ENCODE peak calls at places on chromosomes 7 and 10, in eight cellular contexts. One of them, this sample, is unnamed.

GRCh38 chr10:129999140-129999539 is 35.1 kb upstream of the EBF3 start:
- DNase-seq in endothelial cell of umbilical vein: no peak
- DNase-seq in ovary: no peak
- DNase-seq in transverse colon: no peak
- DNase-seq in lower leg skin: no peak
- DNase-seq in IMR-90: no peak
- DNase-seq in erythroblast: no peak
- DNase-seq in uterus: no peak
- DNase-seq in this sample: no peak

GRCh38 chr10:89699581-89700064 is 1.8 kb upstream of the KIF20B start:
- DNase-seq in IMR-90: no peak
- DNase-seq in ovary: no peak
- DNase-seq in transverse colon: no peak
- DNase-seq in endothelial cell of umbilical vein: no peak
- DNase-seq in erythroblast: no peak
- DNase-seq in lower leg skin: no peak
- DNase-seq in uterus: no peak
- DNase-seq in this sample: no peak

GRCh38 chr10:86287422-86287793 is 79.2 kb downstream of the GRID1 start:
- DNase-seq in endothelial cell of umbilical vein: no peak
- DNase-seq in ovary: no peak
- DNase-seq in erythroblast: no peak
- DNase-seq in lower leg skin: peak
- DNase-seq in IMR-90: no peak
- DNase-seq in uterus: no peak
- DNase-seq in transverse colon: no peak
- DNase-seq in this sample: no peak

GRCh38 chr7:105849122-105849855 is 27.1 kb downstream of the ATXN7L1 start:
- DNase-seq in erythroblast: no peak
- DNase-seq in lower leg skin: no peak
- DNase-seq in transverse colon: no peak
- DNase-seq in ovary: no peak
- DNase-seq in uterus: no peak
- DNase-seq in IMR-90: no peak
- DNase-seq in endothelial cell of umbilical vein: peak
- DNase-seq in this sample: peak

GRCh38 chr10:137606-138005 is 2.4 kb downstream of the ZMYND11 start:
- DNase-seq in endothelial cell of umbilical vein: peak
- DNase-seq in erythroblast: no peak
- DNase-seq in lower leg skin: no peak
- DNase-seq in ovary: no peak
- DNase-seq in uterus: no peak
- DNase-seq in IMR-90: peak
- DNase-seq in transverse colon: no peak
- DNase-seq in this sample: peak

GRCh38 chr7:295155-296154 is 5.5 kb downstream of the FOXL3 start:
- DNase-seq in uterus: no peak
- DNase-seq in ovary: peak
- DNase-seq in transverse colon: no peak
- DNase-seq in lower leg skin: peak
- DNase-seq in endothelial cell of umbilical vein: no peak
- DNase-seq in erythroblast: no peak
- DNase-seq in IMR-90: no peak
- DNase-seq in this sample: no peak

GRCh38 chr10:62554632-62555199 is 180.5 kb downstream of the ZNF365 start:
- DNase-seq in endothelial cell of umbilical vein: peak
- DNase-seq in transverse colon: no peak
- DNase-seq in IMR-90: peak
- DNase-seq in uterus: no peak
- DNase-seq in ovary: no peak
- DNase-seq in lower leg skin: no peak
- DNase-seq in erythroblast: peak
- DNase-seq in this sample: peak

GRCh38 chr7:33446551-33446950 is 317.2 kb downstream of the BBS9 start:
- DNase-seq in ovary: no peak
- DNase-seq in endothelial cell of umbilical vein: no peak
- DNase-seq in transverse colon: no peak
- DNase-seq in uterus: no peak
- DNase-seq in IMR-90: no peak
- DNase-seq in erythroblast: no peak
- DNase-seq in lower leg skin: no peak
- DNase-seq in this sample: no peak

GRCh38 chr7:77699056-77699455 is 2.8 kb downstream of the RSBN1L start:
- DNase-seq in endothelial cell of umbilical vein: peak
- DNase-seq in lower leg skin: no peak
- DNase-seq in uterus: no peak
- DNase-seq in ovary: no peak
- DNase-seq in transverse colon: no peak
- DNase-seq in erythroblast: peak
- DNase-seq in IMR-90: no peak
- DNase-seq in this sample: no peak

DNA sequence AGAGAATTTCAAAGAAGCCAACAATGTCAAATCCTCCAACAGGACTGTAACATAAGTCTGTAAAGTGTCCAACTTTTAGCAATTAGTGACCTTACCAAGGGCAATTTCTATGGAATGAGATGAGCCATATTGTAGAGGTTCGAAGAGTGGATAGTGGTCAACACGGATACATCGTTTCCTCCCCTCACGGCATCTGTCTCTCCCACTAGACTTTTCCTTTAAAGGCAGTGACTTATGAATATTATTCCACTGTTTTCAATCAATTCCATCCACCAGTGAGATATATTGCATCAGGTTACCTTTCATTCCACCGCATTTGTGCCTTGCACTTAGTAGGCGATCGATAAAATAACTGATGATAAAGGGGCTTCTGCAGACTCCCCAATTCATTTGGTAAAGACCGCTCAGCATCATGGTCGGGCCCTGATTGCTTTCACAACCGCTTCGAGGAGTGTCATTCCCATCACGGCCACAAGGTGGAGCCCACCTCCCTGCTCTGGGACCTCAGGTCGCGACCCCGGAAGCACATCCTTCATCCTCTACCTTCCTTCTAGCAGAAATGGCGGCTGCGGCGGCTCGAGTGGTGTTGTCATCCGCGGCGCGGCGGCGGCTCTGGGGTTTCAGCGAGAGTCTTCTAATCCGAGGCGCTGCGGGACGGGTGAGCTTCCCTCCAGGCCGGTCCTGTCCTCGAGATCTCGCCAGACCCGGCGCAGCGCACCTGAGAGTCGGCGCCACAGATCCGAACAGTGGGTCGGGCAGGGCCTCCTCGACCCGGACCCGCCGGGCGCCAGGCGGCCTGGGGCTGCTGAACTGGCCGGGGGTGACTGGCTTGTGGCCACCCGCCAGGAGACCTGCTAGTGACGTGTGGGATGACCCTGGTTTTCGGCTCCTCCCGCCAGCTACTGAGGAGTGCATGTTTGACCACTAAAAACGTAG is at the start of gene PMPCB:
- DNase-seq in IMR-90: peak
- DNase-seq in lower leg skin: peak
- DNase-seq in uterus: peak
- DNase-seq in transverse colon: peak
- DNase-seq in ovary: peak
- DNase-seq in endothelial cell of umbilical vein: peak
- DNase-seq in erythroblast: peak
- DNase-seq in this sample: peak
- TF ChIP-seq POLR2A in IMR-90: peak
- TF ChIP-seq POLR2A in lower leg skin: no peak
- TF ChIP-seq POLR2A in uterus: peak
- TF ChIP-seq POLR2A in transverse colon: peak
- TF ChIP-seq POLR2A in ovary: peak
- TF ChIP-seq POLR2A in endothelial cell of umbilical vein: no peak
- TF ChIP-seq POLR2A in erythroblast: peak
- TF ChIP-seq POLR2A in this sample: peak

GRCh38 chr10:72273410-72274212 is at the start of gene DDIT4:
- DNase-seq in IMR-90: peak
- DNase-seq in uterus: peak
- DNase-seq in ovary: peak
- DNase-seq in endothelial cell of umbilical vein: peak
- DNase-seq in lower leg skin: peak
- DNase-seq in transverse colon: peak
- DNase-seq in erythroblast: peak
- DNase-seq in this sample: peak
- TF ChIP-seq POLR2A in IMR-90: peak
- TF ChIP-seq POLR2A in uterus: peak
- TF ChIP-seq POLR2A in ovary: peak
- TF ChIP-seq POLR2A in endothelial cell of umbilical vein: peak
- TF ChIP-seq POLR2A in lower leg skin: no peak
- TF ChIP-seq POLR2A in transverse colon: peak
- TF ChIP-seq POLR2A in erythroblast: peak
- TF ChIP-seq POLR2A in this sample: peak

GRCh38 chr7:157138424-157139141 is at the start of gene UBE3C:
- DNase-seq in IMR-90: peak
- DNase-seq in erythroblast: peak
- DNase-seq in ovary: peak
- DNase-seq in lower leg skin: peak
- DNase-seq in transverse colon: peak
- DNase-seq in uterus: peak
- DNase-seq in endothelial cell of umbilical vein: peak
- DNase-seq in this sample: peak
- TF ChIP-seq POLR2A in IMR-90: peak
- TF ChIP-seq POLR2A in erythroblast: peak
- TF ChIP-seq POLR2A in ovary: peak
- TF ChIP-seq POLR2A in lower leg skin: no peak
- TF ChIP-seq POLR2A in transverse colon: peak
- TF ChIP-seq POLR2A in uterus: peak
- TF ChIP-seq POLR2A in endothelial cell of umbilical vein: peak
- TF ChIP-seq POLR2A in this sample: peak

DNA sequence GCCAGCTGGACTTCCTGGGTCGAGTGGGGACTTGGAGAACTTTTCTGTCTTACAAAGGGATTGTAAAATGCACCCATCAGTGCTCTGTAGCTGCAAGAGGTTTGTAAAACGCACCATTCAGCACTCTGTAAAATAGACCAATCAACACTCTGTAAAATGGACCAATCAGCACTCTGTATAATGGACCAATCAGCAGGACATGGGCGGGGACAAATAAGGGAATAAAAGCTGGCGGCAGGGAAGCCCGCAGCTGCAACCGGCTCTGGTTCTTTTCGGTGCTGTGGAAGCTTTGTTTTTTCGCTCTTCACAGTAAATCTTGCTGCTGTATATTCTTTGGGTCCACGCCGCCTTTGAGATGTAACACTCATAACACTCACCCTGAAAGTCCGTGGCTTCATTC is 151.9 kb downstream of the GALNT17 start:
- DNase-seq in erythroblast: no peak
- DNase-seq in IMR-90: no peak
- DNase-seq in ovary: no peak
- DNase-seq in uterus: no peak
- DNase-seq in endothelial cell of umbilical vein: no peak
- DNase-seq in lower leg skin: peak
- DNase-seq in transverse colon: no peak
- DNase-seq in this sample: no peak
- TF ChIP-seq POLR2A in erythroblast: no peak
- TF ChIP-seq POLR2A in IMR-90: no peak
- TF ChIP-seq POLR2A in ovary: no peak
- TF ChIP-seq POLR2A in uterus: no peak
- TF ChIP-seq POLR2A in endothelial cell of umbilical vein: no peak
- TF ChIP-seq POLR2A in lower leg skin: no peak
- TF ChIP-seq POLR2A in transverse colon: no peak
- TF ChIP-seq POLR2A in this sample: no peak

This sample was measured in H54.